ENCODE peak calls at places on chromosomes 1 and 21, in seven cellular contexts. A is neural progenitor cell, J is neuronal stem cell, W is fibroblast of lung, T is hepatocyte, O is GM23338, G is PC-3. I is an unnamed sample.

GRCh38 chr1:192747305-192747704 is 61.5 kb upstream of the RGS2 start:
- DNase-seq in A (no peak), J (no peak), W (peak), T (no peak), O (no peak), G (no peak), I (no peak)

GRCh38 chr1:95304803-95305202 is 70.8 kb downstream of the RWDD3 start:
- DNase-seq in A (no peak), J (no peak), W (no peak), T (no peak), O (no peak), G (peak), I (no peak)

GRCh38 chr21:44817914-44818635 is at the start of gene SUMO3:
- DNase-seq in A (peak), J (peak), W (peak), T (peak), O (peak), G (peak), I (peak)

GRCh38 chr1:245365071-245365470 is 210.3 kb downstream of the KIF26B start:
- DNase-seq in A (no peak), J (no peak), W (no peak), T (no peak), O (no peak), G (no peak), I (peak)

GRCh38 chr1:209073879-209074278 is 509.6 kb upstream of the CAMK1G start:
- DNase-seq in A (no peak), J (no peak), W (no peak), T (no peak), O (no peak), G (no peak), I (no peak)

GRCh38 chr1:17893891-17894631 is 138.9 kb downstream of the ACTL8 start:
- DNase-seq in A (no peak), J (no peak), W (no peak), T (no peak), O (no peak), G (no peak), I (no peak)

GRCh38 chr1:60448866-60449265 is 375.3 kb upstream of the C1orf87 start:
- DNase-seq in A (no peak), J (no peak), W (no peak), T (no peak), O (no peak), G (no peak), I (no peak)

GRCh38 chr1:233368106-233368783 is 40.7 kb downstream of the MAP3K21 start:
- DNase-seq in A (no peak), J (no peak), W (peak), T (no peak), O (no peak), G (peak), I (no peak)

GRCh38 chr1:30801826-30802198 is 44.2 kb upstream of the LAPTM5 start:
- DNase-seq in A (peak), J (peak), W (peak), T (peak), O (peak), G (peak), I (peak)

GRCh38 chr1:54798769-54799641 is 2.1 kb downstream of the TTC22 start:
- DNase-seq in A (no peak), J (no peak), W (no peak), T (no peak), O (no peak), G (no peak), I (no peak)

GRCh38 chr21:42939581-42940413 is 14.4 kb upstream of the ERVH48-1 start:
- DNase-seq in A (no peak), J (no peak), W (peak), T (peak), O (no peak), G (peak), I (no peak)

GRCh38 chr1:21763694-21764419 is 19.1 kb downstream of the USP48 start:
- DNase-seq in A (no peak), J (no peak), W (no peak), T (no peak), O (no peak), G (no peak), I (peak)

GRCh38 chr1:21764615-21765423 is 18.1 kb downstream of the USP48 start:
- DNase-seq in A (peak), J (peak), W (peak), T (no peak), O (peak), G (peak), I (no peak)

GRCh38 chr1:21762022-21762404 is 20.9 kb downstream of the USP48 start:
- DNase-seq in A (no peak), J (no peak), W (no peak), T (no peak), O (no peak), G (no peak), I (peak)

GRCh38 chr1:21763236-21763635 is 19.7 kb downstream of the USP48 start:
- DNase-seq in A (no peak), J (no peak), W (no peak), T (no peak), O (peak), G (no peak), I (peak)

GRCh38 chr1:21766210-21766609 is 16.7 kb downstream of the USP48 start:
- DNase-seq in A (no peak), J (no peak), W (no peak), T (no peak), O (no peak), G (no peak), I (no peak)
- H2AFZ ChIP-seq in A (no peak), J (no peak), W (no peak), T (no peak), O (no peak), G (no peak), I (no peak)

DNA sequence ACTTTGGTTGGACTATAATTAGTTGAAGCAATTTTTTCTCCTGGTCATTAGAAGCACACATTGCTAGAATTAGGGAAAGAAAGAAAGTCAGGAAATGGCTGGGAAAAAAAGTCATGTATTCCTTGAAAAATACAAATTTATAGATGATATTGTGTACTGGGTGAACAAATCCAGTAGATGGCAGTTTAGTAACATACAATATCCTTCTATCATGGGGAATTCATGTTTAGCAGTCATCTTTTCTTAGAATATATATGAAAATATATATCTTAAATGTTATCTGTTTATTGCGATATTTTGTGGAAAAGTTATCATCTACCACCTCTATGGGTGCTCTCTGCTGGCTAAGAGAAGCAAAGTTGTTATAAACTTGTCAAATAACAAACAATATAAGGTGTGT is 13.1 kb upstream of the ZRANB2 start:
- DNase-seq in A (no peak), J (no peak), W (peak), T (no peak), O (no peak), G (peak), I (no peak)
- H2AFZ ChIP-seq in A (no peak), J (no peak), W (no peak), T (no peak), O (no peak), G (no peak), I (no peak)

GRCh38 chr1:119080586-119080985 is 59.9 kb downstream of the WARS2 start:
- DNase-seq in A (peak), J (no peak), W (peak), T (no peak), O (peak), G (peak), I (no peak)
- H2AFZ ChIP-seq in A (no peak), J (no peak), W (no peak), T (no peak), O (no peak), G (peak), I (no peak)

DNA sequence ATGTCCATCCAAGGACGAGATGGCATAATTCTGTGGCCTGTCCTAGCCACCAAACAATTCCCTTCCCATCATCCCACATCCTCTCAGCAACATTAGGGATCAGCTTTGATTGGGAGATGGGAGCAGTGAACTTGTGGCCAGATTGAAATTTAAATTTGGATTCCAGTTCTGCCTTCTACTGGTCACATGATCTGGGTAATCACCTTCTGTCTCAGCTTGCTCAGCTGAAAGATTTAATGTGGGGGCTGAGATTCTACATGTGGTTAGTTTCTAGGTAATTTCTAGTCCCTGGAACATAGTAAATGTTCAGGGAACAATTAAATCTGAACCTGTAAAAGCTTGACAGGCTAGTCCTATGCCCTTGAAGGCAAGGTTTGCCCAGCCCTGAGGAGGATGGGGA is 3.2 kb downstream of the MYOCOS start:
- DNase-seq in A (no peak), J (no peak), W (no peak), T (no peak), O (no peak), G (no peak), I (no peak)
- H2AFZ ChIP-seq in A (no peak), J (no peak), W (no peak), T (no peak), O (no peak), G (no peak), I (no peak)

GRCh38 chr1:153612755-153613331 is at the start of gene S100A16:
- DNase-seq in A (no peak), J (no peak), W (peak), T (peak), O (peak), G (peak), I (no peak)
- H2AFZ ChIP-seq in A (peak), J (peak), W (no peak), T (peak), O (peak), G (no peak), I (no peak)

GRCh38 chr1:94296018-94296417 is 58.6 kb upstream of the ARHGAP29 start:
- DNase-seq in A (no peak), J (no peak), W (peak), T (no peak), O (no peak), G (peak), I (no peak)

GRCh38 chr1:94299627-94300552 is 62.5 kb upstream of the ARHGAP29 start:
- DNase-seq in A (no peak), J (peak), W (peak), T (peak), O (peak), G (peak), I (no peak)

GRCh38 chr1:94300731-94301130 is 63.3 kb upstream of the ARHGAP29 start:
- DNase-seq in A (no peak), J (no peak), W (no peak), T (no peak), O (no peak), G (no peak), I (no peak)

GRCh38 chr1:94301186-94301585 is 63.8 kb upstream of the ARHGAP29 start:
- DNase-seq in A (no peak), J (no peak), W (no peak), T (no peak), O (no peak), G (peak), I (no peak)

DNA sequence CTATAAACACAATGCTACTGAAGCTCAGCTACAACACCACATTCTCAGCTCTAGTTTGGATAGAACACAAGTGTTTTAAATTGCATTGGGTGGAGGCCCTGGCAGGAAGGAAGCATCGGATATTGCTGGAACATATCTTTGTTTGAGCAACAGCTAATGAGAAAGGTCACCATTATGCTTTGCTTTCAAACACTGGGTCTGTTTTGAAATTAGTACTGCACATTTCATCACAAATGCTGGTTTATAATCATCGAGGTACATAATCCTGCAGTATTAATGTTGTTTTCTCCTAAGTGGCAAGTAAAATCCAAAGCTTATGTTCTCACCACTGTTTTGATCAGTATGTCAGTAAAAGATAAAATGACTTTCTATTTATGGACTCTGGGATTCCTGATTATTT is 61.5 kb upstream of the ARHGAP29 start:
- DNase-seq in A (no peak), J (no peak), W (no peak), T (no peak), O (no peak), G (no peak), I (no peak)
- H2AFZ ChIP-seq in A (no peak), J (no peak), W (no peak), T (no peak), O (no peak), G (no peak), I (no peak)

DNA sequence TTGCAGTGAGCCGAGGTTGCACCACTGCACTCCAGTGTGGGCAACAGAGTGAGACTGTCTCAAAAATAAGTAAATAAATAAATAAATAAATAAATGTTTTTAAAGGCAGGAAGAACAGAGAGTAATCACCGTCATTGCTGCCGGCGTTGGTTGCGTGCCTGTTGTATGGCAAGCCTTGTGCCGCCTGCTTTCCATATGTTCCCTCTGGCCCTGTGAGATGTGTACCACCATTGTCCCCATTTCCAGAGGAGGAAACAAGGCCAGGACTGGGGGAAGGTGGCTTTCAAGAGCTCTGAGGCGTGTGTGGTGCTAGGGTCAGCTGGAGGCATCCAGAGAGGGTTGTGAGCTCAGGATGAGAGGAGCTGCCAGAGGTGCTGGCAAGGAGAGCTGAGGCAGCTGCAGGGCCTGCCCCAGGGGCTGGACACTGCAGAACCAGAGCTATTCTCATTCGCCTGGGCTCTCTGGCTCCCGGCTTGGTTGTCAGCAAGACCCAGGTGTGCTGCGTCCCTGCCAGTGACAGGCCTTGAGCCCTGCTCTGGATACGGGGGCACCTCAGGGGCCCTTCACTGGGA is 5.2 kb upstream of the MARCKSL1 start:
- DNase-seq in A (no peak), J (no peak), W (no peak), T (no peak), O (no peak), G (no peak), I (no peak)
- H2AFZ ChIP-seq in A (no peak), J (no peak), W (no peak), T (no peak), O (no peak), G (no peak), I (no peak)

GRCh38 chr1:16430598-16430997 is 6.6 kb downstream of the SPATA21 start:
- DNase-seq in A (peak), J (no peak), W (no peak), T (no peak), O (peak), G (no peak), I (peak)

GRCh38 chr1:16436946-16437474 is at the start of gene SPATA21:
- DNase-seq in A (no peak), J (no peak), W (no peak), T (no peak), O (no peak), G (no peak), I (no peak)

GRCh38 chr1:16434501-16434900 is 2.7 kb downstream of the SPATA21 start:
- DNase-seq in A (no peak), J (no peak), W (no peak), T (no peak), O (no peak), G (no peak), I (no peak)

GRCh38 chr1:16434007-16434406 is 3.2 kb downstream of the SPATA21 start:
- DNase-seq in A (no peak), J (no peak), W (no peak), T (no peak), O (no peak), G (no peak), I (no peak)

DNA sequence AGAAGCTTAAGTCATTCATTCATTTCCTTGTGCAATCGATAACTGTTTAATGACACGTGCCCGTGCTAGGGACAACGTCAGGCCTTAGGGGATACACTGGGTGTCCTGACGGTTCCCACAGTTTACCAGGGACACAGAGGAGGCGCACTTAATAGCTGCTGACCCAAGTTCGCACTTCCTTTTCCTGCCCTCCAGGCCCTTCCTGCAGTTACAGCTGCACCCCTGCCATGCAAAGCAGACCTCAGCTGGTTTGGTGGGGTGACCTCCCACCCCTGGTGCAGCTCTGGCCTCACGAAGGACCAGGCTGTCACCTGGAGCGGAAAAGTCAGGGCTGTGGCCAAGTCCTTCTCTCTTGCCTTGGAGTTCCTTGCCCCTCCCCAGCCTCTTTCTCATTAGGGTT is 4.2 kb downstream of the SPATA21 start:
- DNase-seq in A (no peak), J (no peak), W (no peak), T (no peak), O (no peak), G (no peak), I (peak)
- H2AFZ ChIP-seq in A (no peak), J (peak), W (no peak), T (no peak), O (no peak), G (no peak), I (peak)

DNA sequence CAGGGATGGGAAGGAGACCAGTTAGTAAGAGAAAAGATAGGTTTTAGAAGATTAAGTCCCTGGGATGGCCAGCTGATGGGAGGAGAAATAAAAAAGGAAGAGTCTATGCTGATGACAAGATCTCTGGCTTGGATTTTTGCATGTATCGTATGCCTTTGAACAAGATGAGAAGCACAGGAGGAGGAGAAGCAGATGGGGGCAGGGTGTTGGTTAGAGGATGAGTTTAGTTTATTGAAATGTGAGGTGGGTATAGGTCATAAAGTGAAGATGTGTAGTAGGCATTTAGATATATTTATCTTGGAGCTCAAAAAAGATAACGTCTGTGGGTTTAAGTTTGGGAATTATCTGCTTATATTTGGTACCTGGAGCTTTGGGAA is 1.4 kb downstream of the TIPRL start:
- DNase-seq in A (no peak), J (no peak), W (no peak), T (no peak), O (no peak), G (no peak), I (peak)
- H2AFZ ChIP-seq in A (peak), J (peak), W (peak), T (peak), O (no peak), G (peak), I (no peak)